ENCODE peak calls at places on chromosomes 4 and X, in six cellular contexts. I, R, B, D, J and A are unnamed samples.

GRCh38 chrX:386239-386767 is 404 bp downstream of the PPP2R3B start:
- DNase-seq in I (no peak), B (no peak), D (no peak), R (no peak), J (no peak), A (no peak)

GRCh38 chr4:125796138-125796537 is 481.4 kb downstream of the FAT4 start:
- DNase-seq in R (no peak), J (no peak), I (no peak), D (no peak), B (no peak), A (no peak)

GRCh38 chr4:118969359-118969758 is 80.7 kb downstream of the SYNPO2 start:
- DNase-seq in J (peak), I (no peak), B (peak), R (peak), D (peak), A (peak)

GRCh38 chr4:180798016-180798574 is 1445.1 kb upstream of the TENM3 start:
- DNase-seq in B (no peak), D (no peak), I (no peak), J (no peak), R (no peak), A (no peak)

GRCh38 chrX:68898661-68899060 is 69.8 kb downstream of the EFNB1 start:
- DNase-seq in J (no peak), D (no peak), I (no peak), R (no peak), B (no peak), A (no peak)

GRCh38 chr4:11532138-11532537 is 103.4 kb upstream of the HS3ST1 start:
- DNase-seq in R (no peak), D (no peak), I (no peak), J (no peak), B (no peak), A (no peak)

GRCh38 chr4:90328558-90328957 is 201.4 kb downstream of the CCSER1 start:
- DNase-seq in D (peak), I (no peak), J (no peak), B (peak), R (no peak), A (peak)

GRCh38 chr4:87188932-87189331 is 31.5 kb downstream of the KLHL8 start:
- DNase-seq in R (no peak), B (no peak), J (no peak), I (no peak), D (no peak), A (no peak)

GRCh38 chrX:6227445-6227820 is 1.2 kb downstream of the NLGN4X start:
- DNase-seq in I (no peak), R (no peak), D (no peak), B (no peak), J (no peak), A (peak)

GRCh38 chr4:46586566-46586965 is 196.6 kb upstream of the GABRA2 start:
- DNase-seq in B (no peak), R (no peak), J (no peak), I (no peak), D (no peak), A (no peak)

GRCh38 chrX:104195489-104196084 is 29.3 kb downstream of the FAM199X start:
- DNase-seq in D (no peak), J (no peak), R (peak), I (no peak), B (no peak), A (peak)

GRCh38 chr4:68599150-68599549 is 23.0 kb upstream of the UGT2B17 start:
- DNase-seq in D (no peak), J (no peak), R (no peak), B (no peak), I (no peak), A (no peak)

GRCh38 chr4:7939377-7940108 is at the start of gene AFAP1:
- DNase-seq in B (peak), D (peak), I (peak), R (peak), J (no peak), A (peak)
- H3K27ac ChIP-seq in B (peak), D (peak), I (peak), R (peak), J (peak), A (peak)

GRCh38 chrX:119234931-119235555 is 1.0 kb upstream of the PGRMC1 start:
- DNase-seq in J (no peak), D (peak), R (no peak), I (no peak), B (no peak), A (peak)

GRCh38 chrX:119237526-119238035 is 1.5 kb downstream of the PGRMC1 start:
- DNase-seq in R (no peak), J (no peak), D (no peak), I (no peak), B (no peak), A (no peak)

GRCh38 chrX:119235872-119236598 is at the start of gene PGRMC1:
- DNase-seq in B (peak), R (peak), D (peak), I (peak), J (peak), A (peak)

GRCh38 chrX:119238557-119238956 is 2.5 kb downstream of the PGRMC1 start:
- DNase-seq in J (no peak), D (no peak), B (no peak), I (no peak), R (no peak), A (peak)

DNA sequence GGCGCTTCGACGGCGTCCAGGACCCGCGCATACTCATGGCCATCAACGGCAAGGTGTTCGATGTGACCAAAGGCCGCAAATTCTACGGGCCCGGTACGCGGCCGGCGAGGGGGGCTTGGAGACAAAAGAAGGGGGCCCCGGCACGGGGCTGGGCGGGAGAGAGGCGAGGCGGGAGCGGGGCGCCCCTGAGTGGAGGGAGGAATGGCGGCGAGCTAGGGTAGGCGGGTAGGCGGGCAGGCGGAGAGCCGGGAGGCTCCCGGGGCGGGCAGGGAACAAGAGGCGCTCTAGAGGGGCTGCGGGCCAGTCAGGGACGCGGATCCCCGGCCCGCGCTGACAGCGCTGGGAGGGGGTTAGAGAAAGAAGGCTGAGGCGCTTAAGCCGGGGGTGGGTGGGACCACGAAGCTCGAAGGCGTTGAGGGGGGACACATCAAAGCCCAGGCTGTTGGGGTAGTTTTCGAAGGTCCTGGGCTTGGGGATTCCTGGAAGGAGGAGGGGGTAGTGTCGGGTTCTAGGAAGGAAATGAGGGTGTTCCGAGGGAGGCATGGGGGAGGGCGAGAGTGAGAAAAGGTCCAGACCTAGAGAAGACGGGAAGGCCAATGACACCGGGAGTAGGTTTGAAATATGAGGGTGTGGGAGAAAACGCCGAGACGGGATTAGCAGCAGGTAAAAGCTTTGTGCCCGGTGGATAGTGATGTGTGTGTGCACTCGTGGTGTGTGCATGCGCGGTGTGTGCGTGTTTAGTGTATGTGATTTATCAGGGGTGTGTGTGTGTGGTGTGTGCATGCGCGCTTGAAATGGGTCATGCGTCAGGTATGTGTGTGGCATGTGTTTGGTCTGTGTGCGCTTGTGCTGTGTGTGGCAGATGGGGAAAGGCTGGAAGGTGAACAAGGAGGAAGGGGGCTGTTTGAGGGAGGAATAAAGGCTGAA is 777 bp downstream of the PGRMC1 start:
- DNase-seq in J (no peak), B (peak), R (peak), I (peak), D (peak), A (peak)
- TF ChIP-seq CTCF in J (no peak), B (no peak), R (no peak), I (no peak), D (no peak), A (no peak)

DNA sequence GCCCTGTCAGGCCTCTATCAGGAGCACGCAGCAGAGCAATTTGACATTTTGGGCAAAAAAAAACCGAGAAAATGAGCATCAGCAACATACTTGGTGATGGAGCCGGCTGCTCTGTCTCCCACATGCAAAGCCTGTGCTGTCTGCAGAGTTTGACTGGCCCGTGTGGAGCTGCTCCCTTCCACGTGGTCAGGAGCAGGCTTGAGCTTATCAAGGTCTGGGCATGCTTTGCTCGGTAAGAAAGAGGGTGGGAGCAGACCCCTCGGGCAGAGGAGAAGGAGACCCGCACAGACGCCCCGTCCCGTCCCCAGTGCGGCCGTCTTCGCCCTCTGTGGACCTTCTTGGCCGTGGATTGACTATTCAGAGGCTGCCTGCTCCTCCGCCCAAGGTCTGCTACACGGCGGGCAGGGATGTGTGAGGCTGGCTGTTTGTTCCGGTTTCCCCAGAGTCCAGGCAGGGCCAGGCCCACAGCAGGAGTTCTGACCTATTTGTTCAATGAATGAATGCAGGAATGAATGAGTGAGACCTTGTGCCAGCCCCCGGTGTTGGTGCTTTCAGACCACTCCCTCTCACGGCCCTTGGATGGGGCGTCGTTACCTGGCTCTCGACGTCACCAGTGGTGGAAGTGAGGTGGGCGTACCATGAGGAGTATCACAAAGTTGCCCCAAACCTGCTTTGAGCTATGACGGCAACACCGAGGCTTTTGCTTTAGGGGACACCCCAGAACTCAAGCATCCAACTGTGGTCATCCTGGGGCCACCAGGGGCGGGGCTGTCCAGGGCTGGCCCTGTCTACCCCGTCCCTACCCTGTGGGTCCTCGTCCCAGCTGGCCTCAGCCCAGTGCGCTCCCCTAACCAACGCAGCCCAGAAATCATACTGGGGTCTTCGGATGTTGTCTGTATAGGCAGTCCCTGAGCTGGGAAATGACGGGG is 54.7 kb upstream of the ADRA2C start:
- DNase-seq in R (no peak), B (peak), D (peak), J (no peak), I (no peak), A (no peak)
- H3K27ac ChIP-seq in R (no peak), B (no peak), D (no peak), J (no peak), I (no peak), A (no peak)

GRCh38 chr4:117700111-117700892 is 334.0 kb upstream of the NDST3 start:
- DNase-seq in I (no peak), B (no peak), R (no peak), D (no peak), J (no peak), A (no peak)
- TF ChIP-seq CTCF in I (no peak), B (no peak), R (peak), D (no peak), J (no peak), A (no peak)

GRCh38 chr4:94410678-94411206 is 41.0 kb upstream of the PDLIM5 start:
- DNase-seq in I (no peak), R (peak), D (peak), B (peak), J (no peak), A (no peak)

GRCh38 chr4:94411296-94411695 is 40.4 kb upstream of the PDLIM5 start:
- DNase-seq in J (no peak), R (no peak), B (no peak), D (no peak), I (no peak), A (no peak)

GRCh38 chr4:94409947-94410346 is 41.8 kb upstream of the PDLIM5 start:
- DNase-seq in D (no peak), R (no peak), J (no peak), B (no peak), I (no peak), A (no peak)

GRCh38 chr4:94413085-94413685 is 38.6 kb upstream of the PDLIM5 start:
- DNase-seq in R (no peak), J (no peak), D (no peak), I (no peak), B (no peak), A (no peak)

GRCh38 chr4:94412019-94413017 is 39.4 kb upstream of the PDLIM5 start:
- DNase-seq in D (no peak), J (no peak), R (peak), I (no peak), B (no peak), A (peak)
- H3K27ac ChIP-seq in D (peak), J (peak), R (peak), I (no peak), B (peak), A (peak)

DNA sequence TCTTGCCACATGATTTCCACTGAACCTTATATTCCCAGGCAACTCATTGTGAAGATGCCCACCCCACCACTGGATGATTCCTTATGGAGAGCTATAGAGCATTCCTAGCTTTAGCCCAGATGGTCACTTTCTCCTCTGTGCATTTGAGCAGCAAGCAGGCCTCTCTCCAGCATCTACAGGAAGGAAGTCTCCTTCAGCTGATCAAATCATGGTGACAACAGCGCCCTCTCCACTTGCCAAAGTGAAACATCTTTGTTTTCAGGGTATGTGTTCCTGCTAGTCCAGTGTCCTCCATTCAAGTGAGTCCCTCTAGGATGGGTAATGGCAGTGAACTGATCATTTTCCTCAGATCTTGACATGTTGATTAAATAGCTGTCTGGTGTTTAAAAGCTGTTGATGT is 10.9 kb upstream of the SYTL5 start:
- DNase-seq in R (no peak), I (no peak), J (no peak), D (no peak), B (no peak), A (no peak)
- TF ChIP-seq CTCF in R (no peak), I (no peak), J (no peak), D (no peak), B (no peak), A (no peak)

GRCh38 chr4:155705664-155706063 is 39.0 kb downstream of the GUCY1A1 start:
- DNase-seq in B (no peak), J (no peak), I (no peak), R (peak), D (no peak), A (peak)

GRCh38 chr4:155708782-155709181 is 42.1 kb downstream of the GUCY1A1 start:
- DNase-seq in R (no peak), D (no peak), B (no peak), I (no peak), J (no peak), A (no peak)

GRCh38 chr4:155704841-155705404 is 38.3 kb downstream of the GUCY1A1 start:
- DNase-seq in R (no peak), B (no peak), J (no peak), D (no peak), I (no peak), A (no peak)

GRCh38 chr4:155709878-155710277 is 43.2 kb downstream of the GUCY1A1 start:
- DNase-seq in D (no peak), B (no peak), R (no peak), J (no peak), I (no peak), A (no peak)

DNA sequence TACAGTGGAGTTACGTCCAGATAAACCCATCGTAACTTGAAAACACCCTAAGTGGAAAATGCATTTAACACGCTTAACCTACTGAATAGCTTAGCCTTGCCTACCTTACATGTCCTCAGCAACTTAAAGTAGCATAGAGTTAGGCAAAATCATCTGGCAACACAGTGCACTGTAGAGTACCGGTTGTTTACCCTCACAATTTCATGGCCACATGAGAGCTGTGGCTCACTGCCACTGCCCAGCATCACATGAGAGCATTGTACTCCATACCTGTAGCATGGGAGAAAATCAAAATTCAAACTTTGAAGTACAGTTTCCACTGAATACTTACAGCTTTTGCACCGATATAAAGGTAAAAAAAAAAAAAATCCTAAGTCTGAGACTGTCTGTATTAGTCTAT is 40.6 kb downstream of the GUCY1A1 start:
- DNase-seq in J (no peak), I (no peak), B (no peak), D (no peak), R (no peak), A (no peak)
- H3K27ac ChIP-seq in J (no peak), I (no peak), B (peak), D (no peak), R (no peak), A (peak)

DNA sequence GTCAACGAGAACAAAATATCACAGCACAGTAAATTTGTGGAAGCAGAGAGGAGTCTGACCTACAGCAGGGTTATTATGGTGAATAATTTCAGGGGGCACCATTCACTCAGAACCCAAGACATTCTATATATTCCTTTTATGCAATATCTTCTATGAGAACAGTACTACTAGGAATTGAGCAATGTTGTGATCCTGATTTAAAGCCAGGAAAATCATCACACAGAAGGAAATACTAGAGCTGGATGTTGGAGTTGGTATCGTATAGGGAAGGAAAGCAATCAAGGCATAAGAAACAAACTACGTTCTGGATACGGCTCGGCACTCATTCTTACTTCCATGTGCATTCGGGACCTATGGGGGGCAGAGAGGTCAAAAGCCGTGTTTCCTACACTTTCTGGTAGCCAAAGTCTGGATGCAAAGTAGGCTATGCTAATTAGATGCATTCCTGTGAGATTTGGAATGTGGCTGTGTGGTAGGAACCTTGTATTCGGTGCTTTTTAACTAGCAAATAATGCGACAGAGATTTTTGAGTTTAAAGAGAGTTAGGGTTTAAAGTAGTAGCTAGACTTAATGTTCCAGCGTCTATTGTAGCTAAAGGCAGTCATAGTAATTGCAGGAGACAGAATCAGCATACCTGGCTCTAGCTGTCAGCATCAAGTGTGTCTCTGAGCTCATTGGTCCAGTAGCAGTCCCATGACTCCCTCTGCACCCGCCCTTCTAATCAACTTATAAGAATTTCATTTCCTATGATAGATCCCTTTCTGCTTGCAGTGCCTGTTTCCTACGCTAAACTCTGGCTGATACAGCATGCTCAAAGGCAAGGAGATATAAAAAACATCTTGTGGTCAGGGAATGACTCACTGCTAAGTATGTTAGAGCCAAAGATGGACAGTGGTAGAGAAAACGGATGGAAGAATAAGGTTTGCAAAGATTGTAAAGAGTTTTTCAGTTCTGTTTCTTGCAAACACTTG is 43.3 kb upstream of the PDGFC start:
- DNase-seq in I (no peak), R (peak), J (no peak), D (no peak), B (no peak), A (no peak)
- TF ChIP-seq CTCF in I (no peak), R (peak), J (no peak), D (no peak), B (no peak), A (no peak)

GRCh38 chr4:15793506-15794363 is 15.6 kb downstream of the CD38 start:
- DNase-seq in D (no peak), B (no peak), I (no peak), J (peak), R (no peak), A (peak)

GRCh38 chr4:15794432-15794831 is 16.3 kb downstream of the CD38 start:
- DNase-seq in R (no peak), J (peak), D (no peak), B (no peak), I (no peak), A (no peak)

GRCh38 chr4:15799703-15800102 is 21.6 kb downstream of the CD38 start:
- DNase-seq in D (no peak), I (no peak), B (no peak), R (no peak), J (no peak), A (no peak)

GRCh38 chr4:15794905-15795304 is 16.8 kb downstream of the CD38 start:
- DNase-seq in J (no peak), I (no peak), B (no peak), R (no peak), D (no peak), A (peak)

DNA sequence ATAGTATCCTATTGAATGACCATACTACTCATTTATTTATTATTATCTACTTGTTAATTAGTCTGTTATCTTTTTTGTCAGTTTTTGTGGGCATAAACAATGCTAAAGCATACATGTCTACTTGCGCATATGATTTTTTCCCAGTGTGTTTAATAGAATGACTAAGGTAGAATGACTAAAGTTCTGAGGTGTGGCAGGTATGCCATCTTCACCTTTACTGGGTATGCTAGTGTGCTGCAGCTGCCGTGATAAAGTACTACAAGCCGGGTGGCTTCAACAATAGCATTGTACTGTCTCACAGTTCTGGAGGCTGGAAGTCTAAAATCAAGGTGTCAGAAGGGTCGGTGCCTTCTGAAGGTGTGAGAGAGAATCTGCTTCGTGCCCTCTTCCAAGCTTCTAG is 19.2 kb downstream of the CD38 start:
- DNase-seq in D (no peak), J (no peak), I (no peak), B (no peak), R (no peak), A (no peak)
- H3K27ac ChIP-seq in D (no peak), J (no peak), I (no peak), B (no peak), R (no peak), A (no peak)